ENCODE peak calls at places on chromosomes 5 and 9, in nine cellular contexts. One of them, this sample, is unnamed.

GRCh38 chr9:71703172-71703872 is 65.0 kb downstream of the CEMIP2 start:
- DNase-seq in A673: no peak
- DNase-seq in GM23338: no peak
- DNase-seq in progenitor cell of endocrine pancreas: no peak
- DNase-seq in glutamatergic neuron: no peak
- DNase-seq in HFF-Myc: no peak
- DNase-seq in fibroblast of lung: no peak
- DNase-seq in BE2C: no peak
- DNase-seq in IMR-90: no peak
- DNase-seq in this sample: no peak

GRCh38 chr9:136095028-136095494 is at the start of gene NACC2:
- DNase-seq in GM23338: peak
- DNase-seq in glutamatergic neuron: no peak
- DNase-seq in fibroblast of lung: peak
- DNase-seq in HFF-Myc: no peak
- DNase-seq in A673: no peak
- DNase-seq in BE2C: peak
- DNase-seq in IMR-90: peak
- DNase-seq in progenitor cell of endocrine pancreas: no peak
- DNase-seq in this sample: peak

GRCh38 chr5:141883184-141883947 is 5.2 kb upstream of the PCDH1 start:
- DNase-seq in BE2C: peak
- DNase-seq in GM23338: peak
- DNase-seq in IMR-90: peak
- DNase-seq in progenitor cell of endocrine pancreas: peak
- DNase-seq in fibroblast of lung: peak
- DNase-seq in glutamatergic neuron: no peak
- DNase-seq in A673: peak
- DNase-seq in HFF-Myc: no peak
- DNase-seq in this sample: peak

GRCh38 chr5:10106285-10106684 is 143.4 kb downstream of the ATPSCKMT start:
- DNase-seq in GM23338: no peak
- DNase-seq in glutamatergic neuron: no peak
- DNase-seq in IMR-90: no peak
- DNase-seq in BE2C: no peak
- DNase-seq in HFF-Myc: no peak
- DNase-seq in A673: no peak
- DNase-seq in progenitor cell of endocrine pancreas: no peak
- DNase-seq in fibroblast of lung: no peak
- DNase-seq in this sample: no peak

GRCh38 chr5:177336112-177336511 is 15.4 kb downstream of the LMAN2 start:
- DNase-seq in GM23338: peak
- DNase-seq in progenitor cell of endocrine pancreas: no peak
- DNase-seq in glutamatergic neuron: no peak
- DNase-seq in IMR-90: no peak
- DNase-seq in fibroblast of lung: peak
- DNase-seq in HFF-Myc: no peak
- DNase-seq in BE2C: peak
- DNase-seq in A673: peak
- DNase-seq in this sample: peak

GRCh38 chr9:36207016-36207415 is 16.3 kb downstream of the CLTA start:
- DNase-seq in A673: peak
- DNase-seq in fibroblast of lung: no peak
- DNase-seq in BE2C: no peak
- DNase-seq in IMR-90: peak
- DNase-seq in HFF-Myc: no peak
- DNase-seq in glutamatergic neuron: no peak
- DNase-seq in GM23338: no peak
- DNase-seq in progenitor cell of endocrine pancreas: no peak
- DNase-seq in this sample: no peak

GRCh38 chr9:136690841-136691261 is 3.6 kb upstream of the AGPAT2 start:
- DNase-seq in A673: no peak
- DNase-seq in IMR-90: no peak
- DNase-seq in progenitor cell of endocrine pancreas: no peak
- DNase-seq in fibroblast of lung: no peak
- DNase-seq in BE2C: no peak
- DNase-seq in HFF-Myc: no peak
- DNase-seq in glutamatergic neuron: no peak
- DNase-seq in GM23338: no peak
- DNase-seq in this sample: no peak

GRCh38 chr9:35906923-35907699 is 1.1 kb downstream of the HRCT1 start:
- DNase-seq in HFF-Myc: no peak
- DNase-seq in IMR-90: peak
- DNase-seq in fibroblast of lung: peak
- DNase-seq in progenitor cell of endocrine pancreas: no peak
- DNase-seq in A673: peak
- DNase-seq in GM23338: no peak
- DNase-seq in BE2C: peak
- DNase-seq in glutamatergic neuron: peak
- DNase-seq in this sample: peak

GRCh38 chr9:89364664-89365531 is 46.6 kb downstream of the SECISBP2 start:
- DNase-seq in BE2C: no peak
- DNase-seq in IMR-90: no peak
- DNase-seq in glutamatergic neuron: no peak
- DNase-seq in progenitor cell of endocrine pancreas: no peak
- DNase-seq in GM23338: no peak
- DNase-seq in A673: no peak
- DNase-seq in HFF-Myc: no peak
- DNase-seq in fibroblast of lung: no peak
- DNase-seq in this sample: no peak

GRCh38 chr5:160649304-160649703 is 202.7 kb downstream of the ATP10B start:
- DNase-seq in fibroblast of lung: no peak
- DNase-seq in IMR-90: no peak
- DNase-seq in HFF-Myc: no peak
- DNase-seq in glutamatergic neuron: no peak
- DNase-seq in GM23338: peak
- DNase-seq in BE2C: no peak
- DNase-seq in progenitor cell of endocrine pancreas: no peak
- DNase-seq in A673: peak
- DNase-seq in this sample: peak

GRCh38 chr9:110918316-110919054 is 119.8 kb downstream of the LPAR1 start:
- DNase-seq in IMR-90: peak
- DNase-seq in A673: no peak
- DNase-seq in fibroblast of lung: peak
- DNase-seq in BE2C: no peak
- DNase-seq in progenitor cell of endocrine pancreas: no peak
- DNase-seq in GM23338: no peak
- DNase-seq in HFF-Myc: no peak
- DNase-seq in glutamatergic neuron: no peak
- DNase-seq in this sample: no peak

GRCh38 chr9:127177682-127178265 is 55.3 kb upstream of the ANGPTL2 start:
- DNase-seq in BE2C: no peak
- DNase-seq in HFF-Myc: no peak
- DNase-seq in fibroblast of lung: no peak
- DNase-seq in A673: no peak
- DNase-seq in progenitor cell of endocrine pancreas: no peak
- DNase-seq in GM23338: no peak
- DNase-seq in IMR-90: no peak
- DNase-seq in glutamatergic neuron: peak
- DNase-seq in this sample: no peak

GRCh38 chr5:1502046-1502736 is 21.6 kb downstream of the LPCAT1 start:
- DNase-seq in A673: peak
- DNase-seq in glutamatergic neuron: no peak
- DNase-seq in GM23338: peak
- DNase-seq in progenitor cell of endocrine pancreas: no peak
- DNase-seq in BE2C: no peak
- DNase-seq in HFF-Myc: no peak
- DNase-seq in IMR-90: no peak
- DNase-seq in fibroblast of lung: no peak
- DNase-seq in this sample: no peak

GRCh38 chr5:132260714-132261615 is 3.5 kb downstream of the PDLIM4 start:
- DNase-seq in fibroblast of lung: peak
- DNase-seq in HFF-Myc: peak
- DNase-seq in A673: peak
- DNase-seq in progenitor cell of endocrine pancreas: no peak
- DNase-seq in BE2C: no peak
- DNase-seq in glutamatergic neuron: no peak
- DNase-seq in IMR-90: peak
- DNase-seq in GM23338: no peak
- DNase-seq in this sample: peak

GRCh38 chr9:126417007-126417406 is 90.4 kb downstream of the MVB12B start:
- DNase-seq in A673: no peak
- DNase-seq in IMR-90: no peak
- DNase-seq in progenitor cell of endocrine pancreas: no peak
- DNase-seq in glutamatergic neuron: no peak
- DNase-seq in BE2C: no peak
- DNase-seq in GM23338: no peak
- DNase-seq in fibroblast of lung: no peak
- DNase-seq in HFF-Myc: no peak
- DNase-seq in this sample: no peak

GRCh38 chr5:31329722-31330121 is 136.2 kb downstream of the CDH6 start:
- DNase-seq in fibroblast of lung: no peak
- DNase-seq in A673: no peak
- DNase-seq in BE2C: no peak
- DNase-seq in HFF-Myc: no peak
- DNase-seq in progenitor cell of endocrine pancreas: no peak
- DNase-seq in GM23338: no peak
- DNase-seq in IMR-90: peak
- DNase-seq in glutamatergic neuron: no peak
- DNase-seq in this sample: no peak

GRCh38 chr9:132169672-132170392 is 8.0 kb downstream of the NTNG2 start:
- DNase-seq in HFF-Myc: peak
- DNase-seq in BE2C: peak
- DNase-seq in A673: peak
- DNase-seq in IMR-90: peak
- DNase-seq in GM23338: peak
- DNase-seq in fibroblast of lung: peak
- DNase-seq in progenitor cell of endocrine pancreas: peak
- DNase-seq in glutamatergic neuron: peak
- DNase-seq in this sample: peak

DNA sequence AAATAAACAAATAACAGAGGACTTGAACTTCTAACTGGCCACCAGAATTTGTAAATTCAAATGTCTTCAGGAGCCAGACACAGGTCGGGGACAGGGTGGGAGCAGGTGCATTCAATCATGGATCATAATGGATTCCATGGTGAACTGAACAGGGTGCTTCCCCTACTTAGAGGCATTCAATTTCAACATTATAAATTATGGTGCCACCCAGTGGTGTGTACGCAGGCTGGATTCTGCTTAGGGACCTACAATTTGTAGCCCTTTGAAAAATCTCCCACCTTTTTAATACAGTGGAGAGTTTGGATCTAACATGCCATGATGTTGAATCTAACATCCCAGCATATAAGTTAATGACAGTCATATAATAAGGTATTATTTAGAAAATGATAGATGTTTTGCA is 22.3 kb downstream of the KLF9 start:
- DNase-seq in IMR-90: no peak
- DNase-seq in fibroblast of lung: peak
- DNase-seq in GM23338: no peak
- DNase-seq in BE2C: peak
- DNase-seq in progenitor cell of endocrine pancreas: no peak
- DNase-seq in glutamatergic neuron: no peak
- DNase-seq in HFF-Myc: no peak
- DNase-seq in A673: peak
- DNase-seq in this sample: no peak
- TF ChIP-seq CTCF in IMR-90: no peak
- TF ChIP-seq CTCF in fibroblast of lung: no peak
- TF ChIP-seq CTCF in GM23338: no peak
- TF ChIP-seq CTCF in BE2C: peak
- TF ChIP-seq CTCF in progenitor cell of endocrine pancreas: peak
- TF ChIP-seq CTCF in glutamatergic neuron: no peak
- TF ChIP-seq CTCF in HFF-Myc: peak
- TF ChIP-seq CTCF in A673: peak
- TF ChIP-seq CTCF in this sample: no peak

GRCh38 chr5:155822177-155822576 is 504.8 kb upstream of the SGCD start:
- DNase-seq in IMR-90: no peak
- DNase-seq in HFF-Myc: no peak
- DNase-seq in BE2C: no peak
- DNase-seq in A673: no peak
- DNase-seq in fibroblast of lung: no peak
- DNase-seq in glutamatergic neuron: no peak
- DNase-seq in GM23338: peak
- DNase-seq in progenitor cell of endocrine pancreas: no peak
- DNase-seq in this sample: no peak
- TF ChIP-seq CTCF in IMR-90: no peak
- TF ChIP-seq CTCF in HFF-Myc: no peak
- TF ChIP-seq CTCF in BE2C: no peak
- TF ChIP-seq CTCF in A673: no peak
- TF ChIP-seq CTCF in fibroblast of lung: no peak
- TF ChIP-seq CTCF in glutamatergic neuron: no peak
- TF ChIP-seq CTCF in GM23338: peak
- TF ChIP-seq CTCF in progenitor cell of endocrine pancreas: peak
- TF ChIP-seq CTCF in this sample: no peak

DNA sequence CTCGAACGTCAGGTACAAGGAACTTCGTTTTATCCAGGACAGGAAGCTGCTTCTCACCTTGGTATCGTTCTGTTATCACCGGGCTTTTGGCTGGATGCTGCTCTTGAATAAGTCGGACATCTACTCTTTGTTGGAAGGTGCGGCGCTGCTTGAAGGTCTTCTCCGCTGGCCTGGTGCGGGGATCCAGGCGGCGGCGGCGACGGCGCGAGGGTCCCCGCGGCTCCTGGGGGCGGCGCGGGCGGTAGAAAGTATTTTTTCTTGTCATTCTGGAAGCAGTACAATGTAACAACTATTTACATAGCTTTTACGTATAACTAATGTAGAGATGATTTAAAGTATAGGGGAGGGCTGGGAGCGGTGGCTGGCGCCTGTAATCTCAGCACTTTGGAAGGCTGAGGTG is 52.3 kb downstream of the ACER2 start:
- DNase-seq in fibroblast of lung: no peak
- DNase-seq in progenitor cell of endocrine pancreas: no peak
- DNase-seq in A673: no peak
- DNase-seq in BE2C: no peak
- DNase-seq in HFF-Myc: no peak
- DNase-seq in IMR-90: no peak
- DNase-seq in GM23338: no peak
- DNase-seq in glutamatergic neuron: no peak
- DNase-seq in this sample: no peak
- TF ChIP-seq CTCF in fibroblast of lung: no peak
- TF ChIP-seq CTCF in progenitor cell of endocrine pancreas: no peak
- TF ChIP-seq CTCF in A673: no peak
- TF ChIP-seq CTCF in BE2C: no peak
- TF ChIP-seq CTCF in HFF-Myc: no peak
- TF ChIP-seq CTCF in IMR-90: no peak
- TF ChIP-seq CTCF in GM23338: no peak
- TF ChIP-seq CTCF in glutamatergic neuron: no peak
- TF ChIP-seq CTCF in this sample: no peak

DNA sequence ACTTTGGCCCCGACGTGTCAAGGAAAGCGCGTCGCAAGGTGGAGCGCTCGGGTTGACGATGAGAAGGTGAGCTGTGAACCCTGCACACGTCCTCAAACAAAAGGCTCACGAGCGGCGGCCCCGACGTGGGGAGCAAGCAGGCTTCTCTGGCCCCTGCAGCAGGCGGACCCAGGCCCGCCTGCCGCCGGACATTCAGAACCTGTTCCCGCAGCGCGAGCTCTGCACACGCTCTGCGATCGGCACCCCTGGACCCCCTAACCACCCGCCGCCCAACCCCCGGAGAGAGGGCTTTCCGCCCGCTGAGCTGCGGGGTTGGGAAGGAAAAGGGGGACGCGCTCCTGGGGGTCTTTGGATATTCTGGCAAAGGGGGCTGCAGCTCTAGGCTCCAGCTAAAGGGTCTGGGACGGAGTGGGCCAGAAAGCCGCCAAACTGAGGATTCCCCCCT is 1.2 kb downstream of the FBN2 start:
- DNase-seq in progenitor cell of endocrine pancreas: no peak
- DNase-seq in A673: no peak
- DNase-seq in glutamatergic neuron: no peak
- DNase-seq in GM23338: peak
- DNase-seq in IMR-90: peak
- DNase-seq in BE2C: no peak
- DNase-seq in fibroblast of lung: peak
- DNase-seq in HFF-Myc: no peak
- DNase-seq in this sample: peak
- TF ChIP-seq CTCF in progenitor cell of endocrine pancreas: no peak
- TF ChIP-seq CTCF in A673: no peak
- TF ChIP-seq CTCF in glutamatergic neuron: no peak
- TF ChIP-seq CTCF in GM23338: no peak
- TF ChIP-seq CTCF in IMR-90: no peak
- TF ChIP-seq CTCF in BE2C: no peak
- TF ChIP-seq CTCF in fibroblast of lung: no peak
- TF ChIP-seq CTCF in HFF-Myc: peak
- TF ChIP-seq CTCF in this sample: no peak

GRCh38 chr9:33030285-33030684 is 5.2 kb downstream of the DNAJA1 start:
- DNase-seq in IMR-90: no peak
- DNase-seq in HFF-Myc: no peak
- DNase-seq in glutamatergic neuron: no peak
- DNase-seq in fibroblast of lung: no peak
- DNase-seq in BE2C: no peak
- DNase-seq in GM23338: no peak
- DNase-seq in progenitor cell of endocrine pancreas: no peak
- DNase-seq in A673: no peak
- DNase-seq in this sample: no peak
- TF ChIP-seq CTCF in IMR-90: no peak
- TF ChIP-seq CTCF in HFF-Myc: no peak
- TF ChIP-seq CTCF in glutamatergic neuron: no peak
- TF ChIP-seq CTCF in fibroblast of lung: no peak
- TF ChIP-seq CTCF in BE2C: no peak
- TF ChIP-seq CTCF in GM23338: no peak
- TF ChIP-seq CTCF in progenitor cell of endocrine pancreas: no peak
- TF ChIP-seq CTCF in A673: no peak
- TF ChIP-seq CTCF in this sample: no peak

This sample was measured in endothelial cell.